ENCODE peak calls at places on chromosomes 3 and 15, in eight cellular contexts. Z is NK-92 treated with Interleukin-12 subunit alpha and Interleukin-12 subunit beta, amount 100 ng/mL, for 24 hours; X is brain microvascular endothelial cell; H is fibroblast of pulmonary artery; F is fibroblast of lung; W is uterus; Y is caudate nucleus; K is aorta. N is an unnamed sample.

GRCh38 chr15:99181544-99181943 is 67.8 kb downstream of the TTC23 start:
- DNase-seq in Y (no peak), Z (no peak), H (no peak), W (peak; percentile 45), X (peak; percentile 6), F (peak; percentile 33), K (no peak), N (no peak)

GRCh38 chr3:158420654-158421396 is 150.2 kb upstream of the MLF1 start:
- DNase-seq in K (no peak), H (peak; percentile 87), W (no peak), X (peak; percentile 62), Y (no peak), F (peak; percentile 35), Z (no peak), N (peak; percentile 35)

GRCh38 chr3:110929811-110930210 is 141.8 kb upstream of the NECTIN3 start:
- DNase-seq in X (peak; percentile 32), H (no peak), K (no peak), W (no peak), F (no peak), Y (no peak), Z (no peak), N (peak; percentile 5)

GRCh38 chr15:84586641-84587160 is 14.1 kb upstream of the ZSCAN2 start:
- DNase-seq in W (no peak), K (no peak), H (no peak), Z (no peak), F (peak; percentile 18), Y (no peak), X (no peak), N (peak; percentile 62)

GRCh38 chr15:25245801-25246622 is 192.8 kb downstream of the UBE3A start:
- DNase-seq in Z (no peak), H (no peak), F (no peak), W (peak; percentile 4), Y (no peak), X (no peak), K (peak; percentile 55), N (no peak)

GRCh38 chr3:137509354-137510045 is 254.6 kb upstream of the SOX14 start:
- DNase-seq in X (no peak), Y (no peak), Z (no peak), H (no peak), K (no peak), W (no peak), F (no peak), N (peak; percentile 7)

GRCh38 chr3:101466465-101467309 is 46.3 kb downstream of the SENP7 start:
- DNase-seq in F (no peak), W (no peak), H (no peak), Z (no peak), Y (no peak), X (no peak), K (no peak), N (no peak)

GRCh38 chr15:41487802-41488201 is 5.9 kb upstream of the ITPKA start:
- DNase-seq in K (no peak), H (no peak), X (no peak), Z (no peak), F (no peak), Y (no peak), W (no peak), N (no peak)

GRCh38 chr3:70748593-70748992 is 436.2 kb upstream of the MDFIC2 start:
- DNase-seq in K (no peak), Z (no peak), X (no peak), H (no peak), F (no peak), Y (no peak), W (no peak), N (no peak)

GRCh38 chr15:101044625-101045235 is 125.6 kb downstream of the LRRK1 start:
- DNase-seq in F (no peak), Z (no peak), K (no peak), X (no peak), Y (no peak), W (no peak), H (no peak), N (no peak)

GRCh38 chr3:8301977-8302589 is 199.5 kb upstream of the LMCD1 start:
- DNase-seq in Y (no peak), X (peak; percentile 50), F (peak; percentile 74), W (no peak), K (no peak), Z (no peak), H (peak; percentile 74), N (peak; percentile 77)

GRCh38 chr3:42654331-42655201 is 1.1 kb downstream of the ZBTB47 start:
- DNase-seq in K (peak; percentile 91), Y (no peak), H (peak; percentile 46), Z (no peak), F (peak; percentile 58), X (no peak), W (peak; percentile 69), N (peak; percentile 88)

GRCh38 chr3:122694966-122695365 is 14.3 kb downstream of the PARP14 start:
- DNase-seq in Y (no peak), W (no peak), K (no peak), Z (no peak), X (no peak), H (no peak), F (no peak), N (no peak)

GRCh38 chr3:178078933-178079332 is 457.3 kb upstream of the KCNMB2 start:
- DNase-seq in Y (no peak), H (peak; percentile 91), Z (no peak), W (no peak), X (no peak), F (peak; percentile 47), K (no peak), N (peak; percentile 70)

GRCh38 chr3:97692406-97692805 is 72.2 kb upstream of the ARL6 start:
- DNase-seq in H (no peak), F (no peak), Z (no peak), X (no peak), W (no peak), Y (no peak), K (no peak), N (no peak)

GRCh38 chr3:177673105-177673804 is 476.0 kb upstream of the TBL1XR1 start:
- DNase-seq in X (peak; percentile 86), W (no peak), K (no peak), Y (no peak), F (peak; percentile 96), Z (no peak), H (peak; percentile 92), N (peak; percentile 25)

GRCh38 chr3:81302045-81302444 is 459.4 kb downstream of the GBE1 start:
- DNase-seq in H (peak; percentile 77), W (no peak), Z (peak; percentile 1), Y (no peak), F (peak; percentile 54), X (peak; percentile 56), K (no peak), N (peak; percentile 72)

GRCh38 chr3:158568784-158569183 is 2.2 kb upstream of the MLF1 start:
- DNase-seq in K (no peak), F (no peak), Y (no peak), W (no peak), Z (no peak), X (no peak), H (no peak), N (no peak)

GRCh38 chr3:16589120-16589519 is 16.1 kb downstream of the DAZL start:
- DNase-seq in Y (no peak), Z (no peak), W (no peak), K (no peak), H (no peak), F (no peak), X (no peak), N (no peak)

GRCh38 chr15:68208136-68208535 is 3.0 kb upstream of the CALML4 start:
- DNase-seq in H (no peak), Y (no peak), Z (no peak), X (no peak), K (no peak), F (no peak), W (no peak), N (no peak)

N was measured in astrocyte of the hippocampus.